ENCODE peak calls at places on chromosomes 11 and 22, in six cellular contexts. C is fibroblast of gingiva; F is Peyer's patch; G is stimulated activated CD8-positive, alpha-beta memory T cell treated with anti-CD3 and anti-CD28 coated beads, Interleukin-12 subunit alpha, Interleukin-12 subunit beta, amount 100 ng/mL, for 4 hours; J is anterior cingulate cortex; R is NCI-H345. I is an unnamed sample.

GRCh38 chr11:95067042-95067827 is 516 bp downstream of the SRSF8 start:
- DNase-seq in R (peak), J (peak), G (peak), C (peak), F (peak), I (peak)

GRCh38 chr11:9765320-9766101 is 101.6 kb downstream of the SWAP70 start:
- DNase-seq in R (no peak), J (no peak), F (no peak), G (no peak), C (peak), I (no peak)

GRCh38 chr11:61417670-61418069 is 12.1 kb downstream of the CPSF7 start:
- DNase-seq in G (no peak), C (peak), R (no peak), J (no peak), F (no peak), I (no peak)

GRCh38 chr11:80282643-80283042 is 841.8 kb upstream of the TENM4 start:
- DNase-seq in G (no peak), R (no peak), F (no peak), C (no peak), J (no peak), I (no peak)

GRCh38 chr11:126879516-126879915 is 121.1 kb downstream of the KIRREL3 start:
- DNase-seq in C (no peak), G (no peak), J (no peak), R (no peak), F (no peak), I (no peak)

GRCh38 chr11:19433367-19433766 is 192.6 kb upstream of the E2F8 start:
- DNase-seq in C (no peak), J (no peak), G (no peak), F (no peak), R (no peak), I (no peak)

GRCh38 chr11:89249196-89249595 is 71.5 kb downstream of the TYR start:
- DNase-seq in C (no peak), F (no peak), J (no peak), R (no peak), G (no peak), I (no peak)

GRCh38 chr11:10181811-10182210 is 112.2 kb downstream of the SBF2 start:
- DNase-seq in G (no peak), R (no peak), F (no peak), J (no peak), C (peak), I (no peak)

GRCh38 chr11:78205256-78205655 is 16.5 kb downstream of the USP35 start:
- DNase-seq in J (no peak), C (no peak), F (peak), R (no peak), G (no peak), I (no peak)

GRCh38 chr11:66523611-66524010 is 13.2 kb downstream of the BBS1 start:
- DNase-seq in R (no peak), J (no peak), G (no peak), F (no peak), C (no peak), I (no peak)

GRCh38 chr11:111937859-111938258 is 716 bp downstream of the DIXDC1 start:
- DNase-seq in F (no peak), G (no peak), R (no peak), J (peak), C (no peak), I (peak)

GRCh38 chr11:76770642-76771445 is 12.3 kb upstream of the TSKU start:
- DNase-seq in R (no peak), G (no peak), C (peak), F (peak), J (no peak), I (no peak)

GRCh38 chr11:66882540-66882939 is 25.7 kb downstream of the LRFN4 start:
- DNase-seq in C (no peak), F (no peak), R (peak), G (no peak), J (peak), I (peak)

GRCh38 chr11:117716652-117717440 is 80.2 kb downstream of the DSCAML1 start:
- DNase-seq in C (no peak), J (peak), R (no peak), G (no peak), F (no peak), I (no peak)

GRCh38 chr11:69171476-69171875 is 15.7 kb downstream of the SMIM38 start:
- DNase-seq in G (no peak), C (no peak), R (no peak), F (no peak), J (no peak), I (no peak)

GRCh38 chr11:12090061-12090572 is 20.3 kb upstream of the MICAL2 start:
- DNase-seq in F (peak), C (peak), J (no peak), G (no peak), R (peak), I (no peak)

GRCh38 chr11:111586305-111586915 is 15.8 kb upstream of the SIK2 start:
- DNase-seq in J (no peak), G (no peak), C (peak), R (peak), F (peak), I (no peak)

GRCh38 chr22:23772315-23773246 is at the start of gene MMP11:
- DNase-seq in F (peak), R (peak), C (peak), J (no peak), G (peak), I (peak)

GRCh38 chr11:31233425-31233824 is 136.1 kb downstream of the DCDC1 start:
- DNase-seq in J (no peak), F (no peak), C (no peak), R (no peak), G (no peak), I (no peak)

GRCh38 chr11:32494629-32495028 is 59.3 kb upstream of the WT1 start:
- DNase-seq in J (no peak), C (no peak), F (no peak), R (no peak), G (no peak), I (no peak)